ENCODE peak calls at places on chromosome 1, in four cellular contexts. V, W, E and I are unnamed samples.

GRCh38 chr1:210792703-210793102 is 341.2 kb downstream of the KCNH1 start:
- DNase-seq in V (no peak), W (no peak), E (peak; percentile 18), I (no peak)

GRCh38 chr1:30379684-30380624 is 343.4 kb downstream of the MATN1 start:
- DNase-seq in V (peak; percentile 49), W (peak; percentile 19), E (peak; percentile 82), I (peak; percentile 50)

GRCh38 chr1:82838066-82838465 is 1037.3 kb downstream of the ADGRL2 start:
- DNase-seq in V (no peak), W (no peak), E (no peak), I (no peak)

GRCh38 chr1:188249813-188250212 is 1421.1 kb downstream of the PLA2G4A start:
- DNase-seq in V (no peak), W (no peak), E (no peak), I (no peak)

GRCh38 chr1:32753532-32754281 is 51.1 kb upstream of the SYNC start:
- DNase-seq in V (no peak), W (no peak), E (peak; percentile 99), I (peak; percentile 89)

GRCh38 chr1:6167391-6168303 is 12.5 kb downstream of the CHD5 start:
- DNase-seq in V (no peak), W (no peak), E (no peak), I (no peak)

GRCh38 chr1:6007318-6008083 is 15.3 kb upstream of the NPHP4 start:
- DNase-seq in V (no peak), W (no peak), E (peak; percentile 74), I (peak; percentile 5)

GRCh38 chr1:37765937-37766664 is 1.2 kb upstream of the EPHA10 start:
- DNase-seq in V (no peak), W (no peak), E (peak; percentile 60), I (peak; percentile 57)

DNA sequence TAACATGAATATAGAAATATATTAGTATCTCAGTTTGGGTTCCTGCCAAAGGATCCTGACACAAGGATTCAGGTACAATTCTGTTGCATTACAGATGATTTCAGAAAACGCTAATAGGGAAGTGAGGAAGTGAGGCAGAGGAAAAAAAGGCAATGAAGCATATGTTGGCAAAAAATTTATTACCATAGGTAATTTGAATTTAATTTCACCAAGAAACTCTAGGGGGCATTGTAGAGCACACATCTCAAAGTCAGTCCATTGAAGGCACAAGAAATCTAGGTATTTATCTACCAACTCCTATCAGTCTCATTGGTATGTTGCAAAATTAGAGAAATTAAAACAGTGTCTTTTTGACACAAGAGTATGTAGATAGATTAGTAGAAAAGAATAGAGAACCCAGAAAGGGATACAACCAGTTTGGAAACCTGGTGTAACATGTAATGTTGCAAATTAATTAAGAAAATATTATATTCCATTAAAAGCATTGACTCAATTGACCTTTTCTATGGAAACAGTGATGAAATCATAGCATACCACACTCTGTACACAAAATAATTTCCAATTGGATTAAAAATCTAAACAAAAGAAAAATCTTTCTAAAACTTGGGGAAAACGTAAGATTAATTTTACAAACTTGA is 104.9 kb upstream of the SNX7 start:
- DNase-seq in V (peak; percentile 30), W (no peak), E (peak; percentile 16), I (no peak)
- TF ChIP-seq CTCF in V (peak; percentile 36), W (peak; percentile 28), E (no peak), I (peak; percentile 60)

DNA sequence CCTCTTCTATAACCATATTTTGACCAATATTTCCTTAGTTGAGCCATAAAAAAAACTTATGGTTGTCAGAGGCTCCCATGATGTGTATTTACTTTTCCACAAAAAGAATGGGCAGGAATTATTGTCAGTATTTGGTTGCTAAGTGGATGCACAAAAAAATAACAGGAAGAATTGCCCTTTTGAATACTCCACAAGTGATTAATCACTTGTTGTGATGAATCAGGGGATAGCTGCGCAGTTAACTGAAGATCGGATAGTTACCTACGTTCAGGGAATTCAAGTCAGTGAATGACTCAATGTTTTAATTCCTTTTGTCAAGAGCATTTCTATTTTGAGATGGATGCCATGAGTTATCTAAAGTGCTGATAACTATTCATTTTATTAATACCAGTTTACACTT is 785.2 kb upstream of the B3GALT2 start:
- DNase-seq in V (no peak), W (no peak), E (no peak), I (no peak)
- TF ChIP-seq NR2C2 in V (no peak), W (no peak), E (no peak), I (no peak)

GRCh38 chr1:40625476-40626382 is 39.8 kb downstream of the RIMS3 start:
- DNase-seq in V (no peak), W (no peak), E (no peak), I (no peak)

GRCh38 chr1:40622936-40623629 is 42.4 kb downstream of the RIMS3 start:
- DNase-seq in V (no peak), W (no peak), E (no peak), I (no peak)

GRCh38 chr1:40626383-40626770 is 39.1 kb downstream of the RIMS3 start:
- DNase-seq in V (no peak), W (no peak), E (no peak), I (no peak)

GRCh38 chr1:40622051-40622450 is 43.4 kb downstream of the RIMS3 start:
- DNase-seq in V (no peak), W (no peak), E (no peak), I (no peak)

GRCh38 chr1:40625076-40625475 is 40.4 kb downstream of the RIMS3 start:
- DNase-seq in V (peak; percentile 18), W (no peak), E (no peak), I (peak; percentile 45)
- TF ChIP-seq CTCF in V (peak; percentile 65), W (no peak), E (peak; percentile 17), I (no peak)

DNA sequence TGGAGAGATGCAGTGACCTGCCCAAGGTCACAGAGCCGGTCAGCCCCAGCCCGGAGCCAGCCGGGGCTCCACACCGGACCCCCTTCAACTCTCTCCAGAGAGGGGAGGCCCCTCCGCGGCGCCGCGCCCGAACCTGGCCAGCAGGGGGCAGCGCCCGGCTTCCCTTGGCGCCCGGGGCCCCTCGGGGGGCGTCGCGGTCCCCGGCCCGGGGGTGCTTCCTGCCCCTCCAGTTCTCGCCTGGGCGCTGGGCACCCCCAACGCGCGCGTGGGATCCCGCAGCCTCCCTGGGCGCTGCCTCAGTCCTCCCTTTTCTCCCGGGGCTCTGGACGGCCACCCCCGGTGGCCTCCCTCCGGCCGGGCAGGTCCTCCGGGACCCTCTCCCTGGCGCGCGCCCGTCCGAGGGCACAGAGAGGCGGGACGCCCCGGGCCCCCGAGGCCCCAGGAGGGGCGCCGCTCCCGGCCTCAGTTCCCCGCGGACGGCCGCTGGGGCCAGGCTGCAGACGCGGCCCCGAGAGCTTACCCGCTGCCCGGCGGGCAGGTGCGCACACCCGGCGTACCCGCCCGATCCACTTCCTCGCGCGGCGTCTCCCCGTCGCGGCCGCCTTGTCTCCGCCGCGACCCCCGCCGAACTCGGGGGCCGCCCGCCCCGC is 406 bp downstream of the HTR1D start:
- DNase-seq in V (no peak), W (no peak), E (peak; percentile 88), I (peak; percentile 72)
- TF ChIP-seq NR2C2 in V (no peak), W (no peak), E (no peak), I (no peak)

GRCh38 chr1:86356247-86356646 is 39.9 kb downstream of the ODF2L start:
- DNase-seq in V (no peak), W (no peak), E (no peak), I (no peak)
- TF ChIP-seq CTCF in V (peak; percentile 24), W (no peak), E (no peak), I (no peak)

DNA sequence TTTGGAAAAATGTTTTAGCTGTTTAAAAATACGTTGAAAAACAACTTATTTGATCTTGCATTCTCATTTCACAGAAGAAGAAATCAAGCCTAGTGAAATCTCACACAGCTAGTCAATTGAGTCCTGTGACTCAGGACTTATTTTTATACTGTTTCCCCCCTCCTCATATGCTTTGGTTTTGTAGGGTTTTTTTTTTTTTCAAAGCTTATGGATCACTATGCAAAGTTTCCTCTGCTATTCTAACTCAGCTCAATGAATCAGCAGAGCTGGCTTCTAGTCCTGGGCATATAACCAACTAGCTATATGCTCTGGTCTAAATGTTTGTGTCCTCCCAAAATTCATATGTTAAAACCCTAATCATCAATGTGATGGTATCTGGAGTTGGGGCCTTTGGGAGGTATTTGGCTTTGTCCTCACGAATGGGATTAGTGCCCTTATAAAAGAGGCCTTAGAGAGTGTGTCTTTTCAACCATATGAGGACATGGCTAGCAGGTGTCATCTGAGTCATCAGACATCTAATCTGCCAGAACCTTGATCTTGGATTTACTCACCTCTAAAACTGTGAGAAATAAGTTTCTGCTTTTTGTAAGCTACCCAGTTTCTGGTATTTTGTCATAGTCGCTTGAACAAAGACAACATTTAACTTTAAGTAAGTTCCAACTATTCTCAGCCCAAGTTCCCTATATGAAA is 317.2 kb upstream of the C1orf87 start:
- DNase-seq in V (no peak), W (no peak), E (no peak), I (no peak)
- TF ChIP-seq NR2C2 in V (no peak), W (no peak), E (no peak), I (no peak)

GRCh38 chr1:114623364-114623763 is 41.9 kb upstream of the BCAS2 start:
- DNase-seq in V (no peak), W (no peak), E (no peak), I (no peak)

GRCh38 chr1:114618606-114619005 is 37.2 kb upstream of the BCAS2 start:
- DNase-seq in V (no peak), W (no peak), E (no peak), I (no peak)

GRCh38 chr1:114620419-114620818 is 39.0 kb upstream of the BCAS2 start:
- DNase-seq in V (no peak), W (no peak), E (no peak), I (no peak)
- TF ChIP-seq CTCF in V (no peak), W (no peak), E (no peak), I (no peak)

GRCh38 chr1:20689645-20690056 is 28.2 kb downstream of the KIF17 start:
- DNase-seq in V (peak; percentile 55), W (no peak), E (no peak), I (no peak)

GRCh38 chr1:20685099-20685662 is 24.0 kb upstream of the DDOST start:
- DNase-seq in V (no peak), W (no peak), E (no peak), I (no peak)

GRCh38 chr1:20685739-20686138 is 24.6 kb upstream of the DDOST start:
- DNase-seq in V (no peak), W (no peak), E (no peak), I (no peak)

GRCh38 chr1:20684651-20685050 is 23.5 kb upstream of the DDOST start:
- DNase-seq in V (no peak), W (no peak), E (no peak), I (no peak)

GRCh38 chr1:20686878-20687725 is 25.9 kb upstream of the DDOST start:
- DNase-seq in V (no peak), W (no peak), E (no peak), I (no peak)
- TF ChIP-seq NR2C2 in V (no peak), W (no peak), E (no peak), I (no peak)

DNA sequence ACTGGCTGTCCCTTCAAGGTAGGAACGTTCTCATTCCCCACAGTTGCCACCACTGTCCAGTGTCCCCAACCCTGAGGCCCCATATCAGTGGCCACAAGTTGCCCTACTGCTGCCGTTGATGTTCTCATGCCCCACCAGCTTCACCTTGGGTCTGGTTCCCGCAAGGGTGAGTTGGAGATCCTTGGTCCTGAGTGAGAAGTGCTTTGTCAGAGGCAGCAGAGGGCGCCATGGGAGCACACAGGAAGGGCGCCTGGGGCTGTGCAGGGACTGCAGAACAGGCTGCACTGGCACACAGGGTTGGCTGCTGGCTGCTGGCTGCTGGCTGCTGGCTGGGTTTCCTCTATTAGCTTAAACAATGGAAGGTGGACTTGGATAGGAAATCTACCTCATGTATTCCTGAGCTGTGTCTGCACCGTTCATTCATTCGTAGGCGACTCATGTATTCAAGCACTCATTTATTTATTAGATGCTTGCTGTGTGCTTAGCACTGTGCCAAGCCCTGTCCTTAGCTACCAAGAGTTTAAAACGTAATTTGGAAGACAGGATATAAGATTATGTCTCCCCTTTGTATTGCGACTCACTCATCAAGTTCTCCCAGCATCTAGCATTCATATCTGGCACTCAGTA is 2.1 kb upstream of the S100A9 start:
- DNase-seq in V (peak; percentile 27), W (no peak), E (peak; percentile 62), I (peak; percentile 80)
- TF ChIP-seq CTCF in V (peak; percentile 81), W (peak; percentile 67), E (peak; percentile 86), I (no peak)